ENCODE peak calls at places on chromosomes 5 and 9, in eight cellular contexts. L is heart right ventricle, R is cardiac muscle cell, H is MM.1S, K is right cardiac atrium, M is GM23248, Y is transverse colon, G is ovary. D is an unnamed sample. For H3K4me1, the result is how much of the 10 kb centered on the place peaks cover.

GRCh38 chr5:114363837-114364236 is 2.0 kb downstream of the KCNN2 start:
- DNase-seq in Y (no peak), L (no peak), G (no peak), M (no peak), H (no peak), K (no peak), R (no peak), D (no peak)

GRCh38 chr9:118281787-118282186 is 577.6 kb downstream of the TLR4 start:
- DNase-seq in H (no peak), G (no peak), K (no peak), L (no peak), Y (no peak), M (no peak), R (no peak), D (no peak)

GRCh38 chr9:16726718-16727451 is 143.6 kb downstream of the BNC2 start:
- DNase-seq in H (peak), G (peak), L (peak), M (peak), K (peak), R (peak), Y (peak), D (peak)

GRCh38 chr9:124164800-124165199 is 92.9 kb upstream of the NEK6 start:
- DNase-seq in R (no peak), H (no peak), M (no peak), Y (no peak), G (no peak), L (no peak), K (peak), D (no peak)

GRCh38 chr5:14236757-14237156 is 93.6 kb downstream of the TRIO start:
- DNase-seq in M (no peak), K (no peak), Y (no peak), L (no peak), H (no peak), G (no peak), R (no peak), D (no peak)

GRCh38 chr9:90142580-90142979 is 500.0 kb downstream of the DIRAS2 start:
- DNase-seq in K (peak), G (no peak), R (peak), M (peak), H (peak), L (no peak), Y (peak), D (peak)

GRCh38 chr5:72647806-72648205 is 140.6 kb upstream of the ZNF366 start:
- DNase-seq in M (no peak), G (no peak), L (no peak), R (no peak), H (no peak), K (no peak), Y (no peak), D (no peak)

GRCh38 chr9:108484468-108484867 is 371.3 kb downstream of the ACTL7B start:
- DNase-seq in G (no peak), Y (no peak), R (no peak), H (no peak), K (no peak), M (no peak), L (no peak), D (no peak)

DNA sequence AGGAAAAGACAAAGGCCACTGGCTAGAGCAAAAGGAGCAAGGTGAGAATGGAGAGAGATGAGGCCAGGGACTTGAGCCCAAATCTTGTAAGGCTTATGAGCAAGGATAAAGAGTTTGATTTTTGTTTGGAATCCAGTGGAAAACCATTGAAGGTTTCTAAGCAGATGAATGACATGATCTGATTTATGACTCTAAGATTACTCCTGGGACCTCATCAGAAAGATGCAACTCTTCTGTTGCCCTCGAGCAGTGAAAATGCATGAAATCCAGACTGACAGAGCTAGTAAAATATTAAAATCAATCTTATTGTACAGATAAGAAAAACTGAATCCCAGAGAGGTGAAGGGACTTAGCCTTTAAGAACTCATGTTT is 677 bp downstream of the MFAP3 start:
- DNase-seq in L (no peak), M (no peak), K (no peak), G (no peak), R (no peak), H (no peak), Y (no peak), D (no peak)
- H3K4me1 ChIP-seq in L (half or more), M (under half), K (under half), G (under half), R (under half), H (under half), Y (under half), D (under half)

GRCh38 chr9:91207889-91208651 is 153.6 kb downstream of the AUH start:
- DNase-seq in M (peak), L (no peak), R (peak), K (no peak), G (no peak), H (peak), Y (no peak), D (no peak)
- H3K4me3 ChIP-seq in M (peak), L (peak), R (no peak), K (no peak), G (no peak), H (no peak), Y (no peak), D (no peak)

GRCh38 chr9:38037981-38038306 is 31.1 kb downstream of the SHB start:
- DNase-seq in Y (no peak), H (no peak), M (no peak), R (no peak), K (no peak), L (no peak), G (no peak), D (no peak)

GRCh38 chr9:38036359-38037084 is 32.5 kb downstream of the SHB start:
- DNase-seq in G (no peak), K (no peak), L (no peak), R (no peak), H (no peak), M (peak), Y (no peak), D (no peak)

GRCh38 chr9:38039090-38039906 is 29.7 kb downstream of the SHB start:
- DNase-seq in H (no peak), M (peak), L (no peak), G (no peak), Y (no peak), K (peak), R (peak), D (no peak)

GRCh38 chr9:38039907-38040682 is 28.9 kb downstream of the SHB start:
- DNase-seq in R (no peak), K (no peak), G (no peak), L (no peak), H (no peak), M (no peak), Y (no peak), D (no peak)

GRCh38 chr9:38038307-38039089 is 30.5 kb downstream of the SHB start:
- DNase-seq in R (peak), Y (no peak), H (no peak), G (no peak), K (peak), M (no peak), L (peak), D (no peak)
- H3K27ac ChIP-seq in R (peak), Y (no peak), H (no peak), G (no peak), K (peak), M (no peak), L (peak), D (no peak)

DNA sequence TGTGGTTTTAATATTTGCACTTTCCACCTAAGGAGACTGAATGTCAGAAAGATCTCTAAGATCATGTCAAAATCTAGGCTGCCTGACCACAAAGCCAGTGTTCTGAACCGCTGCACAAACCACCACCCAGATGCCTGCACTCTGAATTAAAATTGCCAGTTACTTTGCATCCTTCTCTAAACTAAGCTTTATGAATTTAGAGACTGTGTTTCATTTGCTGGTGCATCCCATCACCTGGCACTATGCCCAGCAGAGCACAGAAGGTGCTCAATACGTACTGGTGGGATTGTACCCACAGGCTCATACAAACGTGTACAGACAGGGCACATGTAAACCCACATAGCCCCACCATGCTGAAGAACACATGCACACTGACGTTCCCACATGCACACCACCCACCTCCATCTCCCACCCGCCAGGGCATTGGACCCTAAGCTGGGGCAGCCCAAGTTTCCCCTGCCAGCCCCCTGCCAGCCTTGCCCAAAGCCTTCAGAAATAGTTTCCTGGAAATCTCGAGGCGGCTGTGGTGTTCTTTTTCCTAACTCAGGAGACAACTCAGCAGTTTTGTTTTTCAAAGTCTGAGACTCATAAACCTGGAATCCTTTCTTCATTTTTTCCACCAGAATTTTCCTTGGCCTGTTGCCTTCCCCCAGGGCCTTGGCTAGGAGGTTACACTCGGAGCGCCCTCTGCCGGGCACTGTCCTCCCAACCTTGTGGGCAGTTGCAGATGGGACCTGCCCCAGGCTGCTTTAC is 9.6 kb upstream of the TRAF1 start:
- DNase-seq in Y (peak), K (peak), R (peak), M (peak), G (peak), L (peak), H (peak), D (peak)
- H3K4me1 ChIP-seq in Y (under half), K (under half), R (under half), M (under half), G (under half), L (half or more), H (half or more), D (under half)

GRCh38 chr5:141001466-141001853 is 35.2 kb downstream of the PCDHAC2 start:
- DNase-seq in Y (no peak), M (no peak), H (no peak), R (peak), K (no peak), L (no peak), G (no peak), D (no peak)

GRCh38 chr5:141003026-141003425 is 36.8 kb downstream of the PCDHAC2 start:
- DNase-seq in G (no peak), L (no peak), H (no peak), K (no peak), M (no peak), R (no peak), Y (no peak), D (no peak)

GRCh38 chr5:141002667-141002965 is 36.3 kb downstream of the PCDHAC2 start:
- DNase-seq in R (no peak), G (no peak), H (no peak), Y (no peak), L (no peak), M (no peak), K (no peak), D (no peak)

GRCh38 chr5:141003791-141004601 is 37.7 kb downstream of the PCDHAC2 start:
- DNase-seq in M (peak), K (no peak), L (no peak), G (no peak), H (no peak), Y (no peak), R (peak), D (no peak)

DNA sequence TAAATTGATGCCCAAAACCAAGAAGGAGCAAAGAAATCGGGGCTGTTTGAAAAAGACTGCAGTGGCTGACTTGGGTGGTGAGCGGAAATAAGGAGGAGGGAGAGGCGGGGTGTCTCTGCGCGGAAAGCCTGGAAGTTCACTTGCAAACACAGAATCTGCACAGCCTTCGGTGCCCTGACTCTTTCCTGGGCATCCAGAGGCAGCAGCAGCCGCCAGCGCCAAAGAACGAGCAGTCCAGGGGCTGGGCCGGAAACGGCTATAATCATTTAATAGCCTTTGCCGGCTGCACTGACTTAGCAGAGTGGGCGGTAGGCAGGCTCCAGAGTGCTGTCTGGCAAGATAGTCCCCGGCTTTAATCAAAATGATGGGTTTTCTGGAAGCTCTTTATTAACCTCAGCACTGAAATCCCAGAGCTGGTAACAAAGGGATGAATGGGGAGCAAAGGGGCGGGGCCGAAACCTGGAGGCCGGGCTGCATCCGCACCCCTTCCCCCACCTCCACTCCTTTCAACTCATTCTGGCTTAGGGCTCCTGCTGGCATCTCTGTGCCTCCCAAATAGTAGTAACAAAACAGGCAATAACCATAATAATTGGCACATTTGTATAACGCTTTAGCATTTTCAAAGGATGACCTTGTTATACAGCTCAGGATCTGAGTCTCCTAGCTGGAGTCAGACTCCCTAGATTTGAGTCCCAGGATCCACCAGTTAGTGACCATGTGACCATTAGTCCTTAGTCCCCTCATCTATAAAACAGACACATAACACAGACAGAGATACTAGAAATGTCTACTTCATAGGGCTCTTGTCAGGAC is 35.8 kb downstream of the PCDHAC2 start:
- DNase-seq in M (peak), L (no peak), Y (peak), R (peak), G (no peak), H (no peak), K (peak), D (no peak)
- H3K4me3 ChIP-seq in M (peak), L (peak), Y (peak), R (peak), G (no peak), H (no peak), K (peak), D (no peak)

GRCh38 chr9:36763778-36764177 is 191.1 kb downstream of the MELK start:
- DNase-seq in Y (no peak), R (no peak), G (no peak), L (no peak), K (no peak), H (no peak), M (no peak), D (no peak)
- H3K27ac ChIP-seq in Y (no peak), R (no peak), G (no peak), L (no peak), K (no peak), H (no peak), M (no peak), D (no peak)

DNA sequence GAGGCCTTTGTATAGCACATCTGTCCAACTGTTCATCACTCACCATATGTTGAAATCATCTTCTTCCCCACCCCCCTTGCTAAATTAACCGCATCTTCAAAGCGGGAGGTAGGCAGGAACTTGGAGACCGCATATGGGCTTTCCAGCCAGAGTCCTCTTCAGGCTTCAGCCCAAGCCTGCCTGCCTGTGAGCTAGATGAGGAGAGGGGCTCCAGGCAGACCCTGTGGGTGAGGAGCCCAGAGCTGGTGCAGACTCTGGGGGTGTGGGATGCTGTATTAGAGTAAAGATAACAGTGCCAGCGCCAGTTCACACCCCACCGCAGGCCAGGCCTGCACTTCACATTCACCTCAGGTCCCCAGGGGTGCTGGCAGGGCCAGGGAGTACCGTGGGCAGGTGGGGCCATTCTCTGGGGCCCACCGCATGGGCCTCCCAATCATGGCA is 16.2 kb downstream of the PRRC2B start:
- DNase-seq in H (no peak), G (no peak), M (no peak), R (no peak), Y (no peak), K (no peak), L (no peak), D (no peak)
- H3K4me1 ChIP-seq in H (under half), G (under half), M (half or more), R (under half), Y (under half), K (under half), L (half or more), D (under half)

GRCh38 chr5:132747693-132748440 is 641 bp downstream of the CCNI2 start:
- DNase-seq in L (no peak), G (no peak), Y (peak), R (peak), M (no peak), K (no peak), H (no peak), D (peak)
- H3K4me3 ChIP-seq in L (peak), G (no peak), Y (peak), R (peak), M (peak), K (peak), H (no peak), D (peak)

DNA sequence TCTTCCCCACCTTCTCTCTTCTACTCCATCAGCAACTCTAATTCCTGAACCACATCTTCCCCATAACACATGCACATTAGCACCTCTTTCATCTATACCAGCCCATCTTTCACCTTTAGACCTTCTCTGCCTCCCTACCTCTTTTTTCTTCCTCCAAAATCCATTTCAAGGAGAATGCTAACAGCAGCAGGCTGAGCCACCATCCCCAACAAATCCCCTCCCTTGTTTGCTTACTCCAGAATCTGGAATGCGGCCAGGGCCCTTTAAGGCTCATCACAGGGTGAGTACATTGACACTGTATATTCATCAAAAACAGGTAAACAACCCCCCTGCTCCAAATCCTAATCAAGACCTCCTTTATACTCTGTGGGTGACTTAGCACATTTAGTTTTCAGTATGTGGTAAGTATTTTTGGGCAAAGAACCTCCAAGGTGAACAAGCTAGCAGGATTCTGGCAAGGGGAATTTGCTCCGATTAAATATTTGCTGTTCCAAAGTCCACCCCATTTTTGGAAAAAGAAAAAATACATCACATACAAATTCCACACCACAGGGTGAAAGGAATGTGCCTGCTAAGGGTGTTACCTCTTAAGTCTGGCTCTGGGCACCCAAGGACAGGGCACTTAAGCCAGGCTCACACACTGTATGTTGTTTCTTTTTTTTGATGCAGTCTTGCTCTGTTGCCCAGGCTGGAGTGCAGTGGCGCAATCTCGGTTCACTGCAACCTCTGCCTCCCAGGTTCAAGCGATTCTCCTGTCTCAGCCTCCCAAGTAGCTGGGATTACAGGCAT is 71.4 kb downstream of the SERINC5 start:
- DNase-seq in R (no peak), L (no peak), M (no peak), G (no peak), Y (peak), H (no peak), K (no peak), D (no peak)
- H3K27ac ChIP-seq in R (peak), L (no peak), M (no peak), G (no peak), Y (peak), H (no peak), K (no peak), D (peak)

GRCh38 chr9:135716045-135716444 is 14.1 kb downstream of the KCNT1 start:
- DNase-seq in H (no peak), R (no peak), L (no peak), M (no peak), K (no peak), Y (no peak), G (no peak), D (no peak)

GRCh38 chr9:135717410-135717809 is 15.4 kb downstream of the KCNT1 start:
- DNase-seq in H (no peak), M (no peak), G (no peak), K (no peak), Y (no peak), R (no peak), L (no peak), D (no peak)

GRCh38 chr9:135722365-135722764 is 20.4 kb downstream of the KCNT1 start:
- DNase-seq in K (no peak), L (no peak), Y (no peak), G (no peak), R (no peak), H (no peak), M (peak), D (no peak)

GRCh38 chr9:135718616-135719015 is 16.6 kb downstream of the KCNT1 start:
- DNase-seq in Y (no peak), G (no peak), R (no peak), L (no peak), K (no peak), M (peak), H (no peak), D (no peak)

GRCh38 chr9:135719472-135719871 is 17.5 kb downstream of the KCNT1 start:
- DNase-seq in L (no peak), G (no peak), K (no peak), R (no peak), M (no peak), Y (no peak), H (no peak), D (no peak)
- H3K4me1 ChIP-seq in L (under half), G (under half), K (under half), R (under half), M (under half), Y (under half), H (under half), D (under half)

D was measured in Peyer's patch.